ENCODE peak calls at places on chromosomes 6 and 20, in nine cellular contexts. E, L, S, J, C, K, I, U and Y are unnamed samples. For H3K4me1, the result is how much of the 10 kb centered on the place peaks cover.

GRCh38 chr6:7261030-7261841 is 51.8 kb downstream of the SSR1 start:
- DNase-seq in S (peak), C (peak), E (peak), K (peak), U (peak), L (peak), I (peak), J (peak), Y (no peak)

GRCh38 chr20:1758765-1759164 is 101.2 kb upstream of the SIRPG start:
- DNase-seq in S (no peak), L (no peak), C (no peak), J (no peak), K (no peak), I (no peak), E (no peak), U (no peak), Y (no peak)

GRCh38 chr6:122789862-122790739 is 1.0 kb downstream of the SMPDL3A start:
- DNase-seq in S (peak), E (no peak), C (no peak), U (no peak), I (no peak), J (no peak), L (no peak), K (no peak), Y (no peak)

GRCh38 chr6:41720783-41721182 is 14.6 kb downstream of the TFEB start:
- DNase-seq in S (no peak), E (no peak), U (no peak), L (no peak), J (no peak), I (no peak), C (no peak), K (peak), Y (no peak)

GRCh38 chr20:39857188-39857587 is 831.8 kb downstream of the MAFB start:
- DNase-seq in S (no peak), J (no peak), K (no peak), U (no peak), I (no peak), E (no peak), C (no peak), L (no peak), Y (no peak)

GRCh38 chr20:51930775-51931174 is 128.5 kb upstream of the SALL4 start:
- DNase-seq in L (peak), I (no peak), J (no peak), C (no peak), K (no peak), E (no peak), U (no peak), S (no peak), Y (no peak)

GRCh38 chr6:28402197-28402596 is 2.6 kb upstream of the ZSCAN12 start:
- DNase-seq in K (no peak), J (no peak), L (no peak), C (no peak), E (no peak), I (no peak), S (no peak), U (no peak), Y (no peak)

GRCh38 chr6:11854418-11855165 is 76.0 kb upstream of the ADTRP start:
- DNase-seq in S (no peak), J (no peak), C (no peak), K (no peak), U (peak), I (no peak), L (peak), E (no peak), Y (no peak)

GRCh38 chr6:144310761-144311160 is 25.6 kb downstream of the UTRN start:
- DNase-seq in E (no peak), C (no peak), J (no peak), K (no peak), I (no peak), U (no peak), L (no peak), S (no peak), Y (no peak)

GRCh38 chr6:98653171-98653570 is 181.2 kb upstream of the POU3F2 start:
- DNase-seq in K (no peak), U (no peak), L (no peak), C (no peak), J (no peak), I (no peak), E (no peak), S (no peak), Y (no peak)

GRCh38 chr20:57783956-57784837 is 74.4 kb upstream of the PMEPA1 start:
- DNase-seq in C (no peak), E (no peak), S (no peak), J (no peak), U (no peak), K (no peak), L (no peak), I (no peak), Y (no peak)

GRCh38 chr6:37576336-37576737 is 76.6 kb upstream of the CCDC167 start:
- DNase-seq in E (no peak), K (no peak), L (peak), U (no peak), C (no peak), S (no peak), J (no peak), I (no peak), Y (no peak)

GRCh38 chr20:13784271-13784892 is 337 bp downstream of the ESF1 start:
- DNase-seq in J (no peak), E (no peak), L (no peak), S (no peak), I (no peak), U (no peak), K (no peak), C (no peak), Y (no peak)

GRCh38 chr6:89117285-89118108 is at the start of gene SRSF12:
- DNase-seq in J (peak), K (peak), S (no peak), U (peak), L (peak), C (peak), I (no peak), E (no peak), Y (no peak)

GRCh38 chr20:33676652-33677645 is 2.7 kb upstream of the NECAB3 start:
- DNase-seq in J (no peak), U (no peak), K (no peak), E (no peak), S (no peak), I (no peak), L (no peak), C (no peak), Y (no peak)

GRCh38 chr6:53861543-53861942 is 66.7 kb downstream of the LRRC1 start:
- DNase-seq in J (no peak), E (no peak), I (no peak), U (no peak), L (no peak), C (no peak), S (no peak), K (no peak), Y (no peak)

GRCh38 chr6:11798096-11798495 is 19.5 kb upstream of the ADTRP start:
- DNase-seq in C (no peak), J (no peak), K (no peak), L (no peak), I (no peak), S (no peak), U (no peak), E (no peak), Y (no peak)

GRCh38 chr6:102679844-102680243 is 1286.3 kb downstream of the GRIK2 start:
- DNase-seq in E (no peak), S (no peak), L (no peak), K (no peak), U (no peak), I (no peak), C (no peak), J (no peak), Y (no peak)

GRCh38 chr20:38903335-38903734 is 22.9 kb upstream of the FAM83D start:
- DNase-seq in K (no peak), S (no peak), E (no peak), U (no peak), J (no peak), C (no peak), L (no peak), I (no peak), Y (no peak)

GRCh38 chr6:137717074-137718073 is 149.7 kb upstream of the TNFAIP3 start:
- DNase-seq in S (no peak), E (no peak), U (no peak), K (no peak), L (no peak), J (no peak), C (no peak), I (no peak), Y (no peak)

GRCh38 chr20:36465109-36466080 is 75.9 kb upstream of the MYL9 start:
- DNase-seq in E (no peak), U (no peak), C (peak), S (peak), L (peak), K (no peak), J (peak), I (no peak), Y (no peak)

GRCh38 chr6:94130458-94130857 is 711.1 kb upstream of the EPHA7 start:
- DNase-seq in I (no peak), L (no peak), J (no peak), K (no peak), C (no peak), U (no peak), S (no peak), E (no peak), Y (no peak)

GRCh38 chr6:121698617-121699016 is 263.2 kb downstream of the GJA1 start:
- DNase-seq in U (no peak), J (no peak), L (no peak), E (no peak), K (no peak), C (no peak), S (no peak), I (no peak), Y (no peak)

GRCh38 chr6:150857062-150857905 is 8.2 kb upstream of the MTHFD1L start:
- DNase-seq in U (no peak), L (peak), E (no peak), S (no peak), I (no peak), J (no peak), C (no peak), K (no peak), Y (no peak)

GRCh38 chr6:10418361-10418861 is 3.5 kb upstream of the TFAP2A start:
- DNase-seq in U (no peak), C (no peak), S (no peak), I (no peak), K (no peak), L (no peak), E (no peak), J (no peak), Y (no peak)

GRCh38 chr6:82208914-82209313 is 38.6 kb downstream of the IBTK start:
- DNase-seq in S (no peak), C (no peak), L (no peak), U (no peak), I (no peak), J (no peak), K (no peak), E (no peak), Y (no peak)

GRCh38 chr6:169896826-169897456 is 145.5 kb downstream of the ERMARD start:
- DNase-seq in S (no peak), I (no peak), L (no peak), U (peak), E (no peak), J (no peak), K (no peak), C (peak), Y (peak)

DNA sequence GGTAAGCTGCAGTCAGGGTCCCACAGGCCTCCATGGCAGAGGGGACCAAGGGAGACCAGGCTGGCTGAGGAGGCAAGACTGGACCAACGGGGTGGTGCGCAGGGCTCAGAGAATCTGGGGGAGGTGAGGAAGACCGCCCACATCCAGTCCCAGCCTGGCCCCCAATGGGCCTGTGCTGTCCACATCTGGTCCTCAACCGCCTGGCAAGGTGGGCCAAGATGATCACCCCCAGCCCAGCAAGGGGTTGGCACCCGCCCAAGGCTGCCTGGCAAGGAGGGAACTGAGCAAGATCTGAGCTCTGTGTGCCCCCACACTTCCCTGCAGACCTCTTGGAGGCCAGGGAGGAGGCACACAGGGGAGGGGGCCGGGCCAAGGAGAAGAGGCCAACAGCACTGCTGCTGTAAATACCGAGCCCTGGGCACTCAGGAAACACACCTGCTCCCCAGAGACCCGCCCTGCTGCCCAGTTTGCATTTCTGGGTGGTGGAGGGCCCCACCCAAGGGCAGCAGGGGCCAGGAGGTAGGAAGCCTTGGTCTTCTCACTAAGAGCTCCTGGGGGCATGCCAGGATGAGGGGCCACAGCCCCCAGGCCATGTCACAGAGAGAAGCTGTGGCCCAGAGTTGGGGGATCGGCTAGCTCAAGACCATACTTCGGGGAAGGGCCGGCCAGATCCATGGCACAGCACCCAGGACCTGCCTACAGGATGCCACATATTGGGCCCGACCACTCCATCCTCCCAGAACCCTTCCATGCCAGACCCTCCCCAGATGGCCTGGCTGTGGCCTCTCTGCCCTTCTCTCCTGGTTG is 109.6 kb downstream of the ASXL1 start:
- DNase-seq in S (no peak), I (no peak), U (no peak), J (peak), C (peak), K (peak), L (no peak), E (no peak), Y (no peak)
- H3K4me1 ChIP-seq in S (half or more), I (under half), U (under half), J (half or more), C (under half), K (under half), L (half or more), E (half or more), Y (half or more)

DNA sequence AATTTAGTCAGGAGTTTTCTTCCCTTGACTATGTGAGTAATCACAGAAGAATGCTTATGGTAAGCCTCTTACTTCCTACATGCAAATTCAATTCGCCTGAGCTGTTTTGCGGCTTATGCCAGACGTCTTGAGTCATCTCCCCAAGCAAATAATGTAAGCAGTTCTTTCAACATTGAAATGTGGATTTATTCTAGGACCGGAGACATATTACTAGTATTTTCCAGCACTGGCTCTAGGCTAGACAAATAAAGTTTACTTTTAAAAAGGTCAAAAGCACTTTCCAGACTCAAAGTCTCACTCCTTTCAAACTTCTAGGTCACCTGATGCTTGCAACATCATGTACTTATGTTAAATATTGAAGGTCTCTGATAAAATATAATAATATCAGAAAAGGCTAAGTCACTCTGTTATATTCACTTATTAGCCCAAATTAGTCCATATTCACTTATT is 38.1 kb upstream of the NOX3 start:
- DNase-seq in U (no peak), E (no peak), S (peak), J (peak), I (peak), L (peak), K (no peak), C (no peak), Y (no peak)
- TF ChIP-seq POLR2A in U (no peak), E (no peak), S (no peak), J (no peak), I (no peak), L (no peak), K (no peak), C (no peak), Y (no peak)

GRCh38 chr6:167667204-167668018 is 159.3 kb upstream of the AFDN start:
- DNase-seq in L (no peak), K (no peak), J (no peak), C (peak), S (no peak), E (no peak), I (no peak), U (no peak), Y (no peak)

GRCh38 chr6:167668754-167669552 is 157.8 kb upstream of the AFDN start:
- DNase-seq in S (no peak), J (no peak), K (no peak), L (no peak), U (no peak), C (peak), E (no peak), I (no peak), Y (no peak)

GRCh38 chr6:167669553-167669849 is 157.2 kb upstream of the AFDN start:
- DNase-seq in C (no peak), J (no peak), K (no peak), S (no peak), I (no peak), E (no peak), L (no peak), U (no peak), Y (no peak)

GRCh38 chr6:167666571-167667203 is 160.0 kb upstream of the AFDN start:
- DNase-seq in J (no peak), K (no peak), S (no peak), C (peak), I (no peak), U (no peak), E (no peak), L (no peak), Y (no peak)

GRCh38 chr6:167668019-167668753 is 158.5 kb upstream of the AFDN start:
- DNase-seq in U (peak), I (no peak), L (no peak), S (peak), J (no peak), C (peak), E (no peak), K (no peak), Y (no peak)
- H3K4me1 ChIP-seq in U (under half), I (under half), L (under half), S (under half), J (under half), C (under half), E (under half), K (under half), Y (under half)

GRCh38 chr20:49285233-49285668 is 7.4 kb upstream of the ZNFX1 start:
- DNase-seq in K (no peak), U (no peak), C (no peak), E (no peak), J (no peak), S (no peak), I (no peak), L (no peak), Y (no peak)

GRCh38 chr20:49282584-49283171 is 4.8 kb upstream of the ZNFX1 start:
- DNase-seq in L (no peak), I (no peak), K (no peak), J (no peak), U (no peak), S (no peak), C (no peak), E (no peak), Y (no peak)

GRCh38 chr20:49283176-49283702 is 5.4 kb upstream of the ZNFX1 start:
- DNase-seq in C (no peak), K (no peak), E (no peak), J (no peak), U (no peak), L (no peak), I (no peak), S (no peak), Y (no peak)

GRCh38 chr20:49284818-49285217 is 7.0 kb upstream of the ZNFX1 start:
- DNase-seq in C (no peak), E (no peak), S (no peak), L (no peak), K (no peak), U (no peak), J (no peak), I (no peak), Y (no peak)

DNA sequence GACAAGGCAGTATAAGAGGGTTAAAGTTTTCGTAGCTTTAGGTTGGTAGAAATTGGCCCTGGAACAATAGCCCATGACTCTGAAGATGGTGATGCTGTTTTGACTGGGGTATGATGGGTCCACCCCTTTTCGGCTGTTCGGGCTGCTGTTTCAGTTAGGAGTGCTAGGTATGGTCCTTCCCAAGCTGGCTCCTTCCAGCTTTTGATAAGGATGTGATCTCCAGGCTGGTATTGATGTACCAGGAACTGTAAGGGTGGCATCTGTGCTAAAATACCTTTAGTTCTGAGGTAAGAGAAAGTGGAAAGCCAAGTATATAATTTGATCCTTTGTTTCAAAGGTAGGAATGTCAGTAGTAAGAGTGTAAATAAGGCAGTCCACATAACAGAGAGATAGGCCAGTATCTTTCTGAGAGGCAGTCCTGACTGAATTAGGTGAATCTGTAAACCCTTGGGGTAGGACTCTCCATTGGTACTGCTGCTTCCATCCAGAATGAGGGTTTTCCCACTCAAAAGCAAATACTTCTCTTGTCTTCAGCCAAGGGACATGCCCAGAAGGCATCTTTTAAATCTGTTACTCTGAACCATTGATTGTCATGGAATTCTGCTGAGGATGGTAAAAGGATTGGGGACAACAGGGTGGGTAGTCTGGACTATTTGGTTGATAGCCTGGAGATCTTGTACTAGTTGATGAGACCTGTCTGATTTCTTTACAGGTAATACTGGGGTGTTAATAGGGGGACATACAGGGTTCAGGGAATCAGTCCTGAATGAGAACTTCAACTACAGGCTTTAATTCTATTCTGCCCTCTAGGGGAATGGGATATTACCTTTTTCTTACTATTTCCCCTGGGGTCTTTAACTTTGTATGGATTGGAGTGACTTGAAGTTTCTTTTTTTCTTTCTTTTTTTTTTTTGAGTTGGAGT is 6.1 kb upstream of the ZNFX1 start:
- DNase-seq in K (no peak), U (no peak), L (no peak), J (no peak), I (no peak), S (no peak), C (no peak), E (no peak), Y (no peak)
- TF ChIP-seq POLR2A in K (no peak), U (no peak), L (no peak), J (no peak), I (peak), S (no peak), C (no peak), E (no peak), Y (no peak)

GRCh38 chr6:158649289-158650143 is at the start of gene SYTL3:
- DNase-seq in K (peak), S (no peak), I (no peak), U (peak), J (peak), L (no peak), E (peak), C (no peak), Y (no peak)
- H3K4me1 ChIP-seq in K (under half), S (under half), I (under half), U (under half), J (under half), L (under half), E (under half), C (under half), Y (under half)

DNA sequence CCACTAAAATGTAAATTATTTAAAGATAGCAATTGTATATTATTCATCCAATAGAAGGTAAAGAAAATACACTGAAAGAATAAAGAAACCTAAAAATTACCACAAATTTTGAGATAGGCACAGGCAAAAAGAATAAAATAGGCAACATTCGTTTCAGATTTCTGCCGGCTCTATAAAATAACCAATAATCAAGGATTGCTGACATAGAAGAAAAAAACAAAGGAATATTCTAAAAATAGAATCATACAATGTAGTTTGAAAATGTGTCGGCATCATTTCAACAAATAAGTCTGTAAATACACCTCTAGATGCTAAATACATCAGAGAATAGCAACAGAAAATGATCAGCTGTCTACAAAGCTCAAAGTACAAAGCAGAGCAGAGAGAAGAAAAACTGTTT is 973.3 kb downstream of the EPHA7 start:
- DNase-seq in U (no peak), I (no peak), K (no peak), S (no peak), J (no peak), L (no peak), C (no peak), E (no peak), Y (no peak)
- TF ChIP-seq POLR2A in U (no peak), I (no peak), K (no peak), S (no peak), J (no peak), L (no peak), C (no peak), E (no peak), Y (no peak)